ENCODE peak calls at places on chromosomes 13 and 19, in six cellular contexts. L, Y, D, R, C and V are unnamed samples.

GRCh38 chr19:46571495-46571894 is 29.6 kb upstream of the CALM3 start:
- DNase-seq in L (no peak), Y (peak; percentile 14), D (peak; percentile 9), R (no peak), C (peak; percentile 48), V (peak; percentile 82)

GRCh38 chr13:43776680-43777079 is 10.1 kb downstream of the ENOX1 start:
- DNase-seq in L (no peak), Y (peak; percentile 40), D (no peak), R (no peak), C (no peak), V (no peak)

GRCh38 chr13:31518666-31519065 is 220.7 kb upstream of the RXFP2 start:
- DNase-seq in L (no peak), Y (no peak), D (no peak), R (no peak), C (no peak), V (no peak)

GRCh38 chr19:35555301-35556005 is 8.0 kb downstream of the ATP4A start:
- DNase-seq in L (no peak), Y (no peak), D (peak; percentile 25), R (no peak), C (peak; percentile 45), V (peak; percentile 73)

GRCh38 chr13:50871405-50871804 is 27.9 kb upstream of the DLEU7 start:
- DNase-seq in L (no peak), Y (no peak), D (no peak), R (no peak), C (no peak), V (no peak)

GRCh38 chr13:48125794-48126228 is 30.9 kb upstream of the MED4 start:
- DNase-seq in L (no peak), Y (no peak), D (no peak), R (no peak), C (no peak), V (no peak)

GRCh38 chr13:95677564-95678386 is 836 bp downstream of the DNAJC3 start:
- DNase-seq in L (no peak), Y (no peak), D (no peak), R (peak; percentile 57), C (peak; percentile 45), V (peak; percentile 59)

GRCh38 chr19:58558623-58559274 is 338 bp upstream of the UBE2M start:
- DNase-seq in L (no peak), Y (peak; percentile 98), D (no peak), R (peak; percentile 99), C (peak; percentile 99), V (peak; percentile 100)

GRCh38 chr13:42883771-42884170 is 102.4 kb downstream of the FAM216B start:
- DNase-seq in L (no peak), Y (peak; percentile 63), D (peak; percentile 47), R (peak; percentile 23), C (no peak), V (peak; percentile 21)

GRCh38 chr13:113581871-113582270 is 2.7 kb upstream of the TFDP1 start:
- DNase-seq in L (no peak), Y (no peak), D (no peak), R (peak; percentile 14), C (no peak), V (no peak)

GRCh38 chr13:75512253-75512652 is 25.4 kb downstream of the COMMD6 start:
- DNase-seq in L (no peak), Y (no peak), D (no peak), R (no peak), C (no peak), V (no peak)

GRCh38 chr13:87878706-87879105 is 207.5 kb downstream of the SLITRK5 start:
- DNase-seq in L (no peak), Y (no peak), D (no peak), R (no peak), C (no peak), V (no peak)

GRCh38 chr19:16509141-16510061 is 13.2 kb downstream of the C19orf44 start:
- DNase-seq in L (no peak), Y (no peak), D (no peak), R (no peak), C (no peak), V (no peak)

GRCh38 chr19:37992761-37993160 is 85.8 kb downstream of the SIPA1L3 start:
- DNase-seq in L (no peak), Y (no peak), D (no peak), R (no peak), C (no peak), V (no peak)

GRCh38 chr13:33401238-33401637 is 115.7 kb upstream of the STARD13 start:
- DNase-seq in L (no peak), Y (no peak), D (peak; percentile 12), R (peak; percentile 78), C (no peak), V (no peak)

GRCh38 chr13:107835339-107836018 is 379.9 kb downstream of the LIG4 start:
- DNase-seq in L (no peak), Y (peak; percentile 73), D (no peak), R (no peak), C (no peak), V (peak; percentile 44)

GRCh38 chr13:75870397-75870801 is 234.3 kb downstream of the LMO7 start:
- DNase-seq in L (no peak), Y (no peak), D (peak; percentile 7), R (no peak), C (peak; percentile 7), V (peak; percentile 69)

GRCh38 chr13:97423300-97424045 is 10.5 kb upstream of the RAP2A start:
- DNase-seq in L (no peak), Y (no peak), D (no peak), R (no peak), C (no peak), V (no peak)

GRCh38 chr19:14118165-14119051 is 846 bp upstream of the PRKACA start:
- DNase-seq in L (peak; percentile 43), Y (peak; percentile 28), D (no peak), R (peak; percentile 61), C (peak; percentile 69), V (peak; percentile 36)

GRCh38 chr13:91247768-91248167 is 99.7 kb upstream of the MIR17HG start:
- DNase-seq in L (no peak), Y (no peak), D (no peak), R (no peak), C (peak; percentile 42), V (peak; percentile 54)

GRCh38 chr19:44748426-44749254 is at the start of gene BCL3:
- DNase-seq in L (peak; percentile 41), Y (no peak), D (no peak), R (peak; percentile 83), C (no peak), V (peak; percentile 83)

GRCh38 chr13:20559659-20560356 is 7.1 kb upstream of the IFT88 start:
- DNase-seq in L (no peak), Y (no peak), D (no peak), R (no peak), C (no peak), V (no peak)

GRCh38 chr13:110261166-110262081 is 45.5 kb downstream of the COL4A1 start:
- DNase-seq in L (no peak), Y (no peak), D (no peak), R (no peak), C (no peak), V (no peak)

GRCh38 chr19:14762111-14762510 is 16.2 kb downstream of the ADGRE2 start:
- DNase-seq in L (no peak), Y (no peak), D (no peak), R (no peak), C (no peak), V (no peak)

GRCh38 chr19:33705860-33706259 is 84.1 kb downstream of the CHST8 start:
- DNase-seq in L (no peak), Y (no peak), D (no peak), R (no peak), C (no peak), V (no peak)

GRCh38 chr19:16131648-16132047 is 11.8 kb upstream of the HSH2D start:
- DNase-seq in L (no peak), Y (no peak), D (no peak), R (no peak), C (no peak), V (no peak)

GRCh38 chr13:94558721-94559120 is 37.2 kb downstream of the TGDS start:
- DNase-seq in L (no peak), Y (no peak), D (no peak), R (no peak), C (no peak), V (no peak)

GRCh38 chr13:28392428-28392827 is 102.5 kb downstream of the FLT1 start:
- DNase-seq in L (no peak), Y (no peak), D (no peak), R (no peak), C (no peak), V (no peak)

GRCh38 chr13:110484290-110485048 is 77.1 kb downstream of the RAB20 start:
- DNase-seq in L (no peak), Y (no peak), D (no peak), R (no peak), C (no peak), V (no peak)

GRCh38 chr13:40666905-40667621 is 622 bp upstream of the FOXO1 start:
- DNase-seq in L (no peak), Y (no peak), D (no peak), R (peak; percentile 53), C (peak; percentile 63), V (no peak)

GRCh38 chr19:50418186-50419021 is at the start of gene SPIB:
- DNase-seq in L (no peak), Y (no peak), D (no peak), R (no peak), C (no peak), V (no peak)

GRCh38 chr13:49023441-49023840 is 47.7 kb downstream of the FNDC3A start:
- DNase-seq in L (no peak), Y (peak; percentile 18), D (no peak), R (no peak), C (peak; percentile 70), V (no peak)

GRCh38 chr13:73136776-73137175 is 78.0 kb downstream of the KLF5 start:
- DNase-seq in L (no peak), Y (no peak), D (no peak), R (no peak), C (no peak), V (peak; percentile 44)

GRCh38 chr13:113506025-113506685 is 15.6 kb upstream of the DCUN1D2 start:
- DNase-seq in L (no peak), Y (no peak), D (no peak), R (no peak), C (no peak), V (no peak)

GRCh38 chr13:75705395-75705794 is 69.3 kb downstream of the LMO7 start:
- DNase-seq in L (no peak), Y (no peak), D (no peak), R (no peak), C (peak; percentile 94), V (peak; percentile 82)

GRCh38 chr13:98581377-98581776 is 4.5 kb upstream of the STK24 start:
- DNase-seq in L (no peak), Y (no peak), D (no peak), R (no peak), C (no peak), V (no peak)

GRCh38 chr19:4638828-4639530 is at the start of gene TNFAIP8L1:
- DNase-seq in L (peak; percentile 85), Y (peak; percentile 91), D (peak; percentile 80), R (peak; percentile 99), C (peak; percentile 93), V (peak; percentile 90)

GRCh38 chr19:44718441-44719261 is 19.7 kb downstream of the CEACAM16 start:
- DNase-seq in L (no peak), Y (no peak), D (peak; percentile 27), R (peak; percentile 90), C (no peak), V (peak; percentile 94)